ENCODE peak calls at places on chromosomes 11 and 22, in five cellular contexts. P is ovary; R is stimulated activated CD8-positive, alpha-beta memory T cell treated with anti-CD3 and anti-CD28 coated beads, Interleukin-15, amount 100 ng/mL, for 24 hours; Z is HCEC 1CT; U is activated CD4-positive, alpha-beta T cell treated with anti-CD3 and anti-CD28 coated beads, Interleukin-2, amount 50 U/mL, for 1 hour. E is an unnamed sample.

GRCh38 chr22:38843716-38844660 is at the start of gene NPTXR:
- DNase-seq in R (no peak), U (peak), P (peak), Z (no peak), E (no peak)

GRCh38 chr11:93845181-93846092 is 5.0 kb downstream of the VSTM5 start:
- DNase-seq in Z (no peak), U (no peak), P (no peak), R (no peak), E (no peak)

GRCh38 chr11:29781268-29781667 is 235.6 kb downstream of the KCNA4 start:
- DNase-seq in Z (no peak), U (no peak), P (no peak), R (no peak), E (no peak)

GRCh38 chr11:95791385-95792033 is 1.2 kb downstream of the CEP57 start:
- DNase-seq in P (no peak), U (no peak), R (no peak), Z (no peak), E (no peak)

GRCh38 chr11:107780775-107781174 is 68.9 kb upstream of the SLN start:
- DNase-seq in Z (peak), R (no peak), U (no peak), P (no peak), E (no peak)

GRCh38 chr11:9760180-9760550 is 96.3 kb downstream of the SWAP70 start:
- DNase-seq in Z (peak), R (no peak), U (no peak), P (peak), E (no peak)

GRCh38 chr11:115612331-115612730 is 108.1 kb upstream of the CADM1 start:
- DNase-seq in Z (no peak), R (no peak), U (no peak), P (no peak), E (no peak)

GRCh38 chr11:121055076-121055475 is 31.2 kb downstream of the TBCEL start:
- DNase-seq in P (no peak), Z (no peak), R (no peak), U (no peak), E (no peak)

GRCh38 chr22:44623771-44624510 is 78.1 kb upstream of the PRR5 start:
- DNase-seq in Z (no peak), R (no peak), P (no peak), U (peak), E (no peak)

GRCh38 chr11:95245038-95245437 is 14.0 kb upstream of the SESN3 start:
- DNase-seq in P (no peak), U (no peak), Z (peak), R (no peak), E (no peak)

GRCh38 chr11:18265949-18266348 is at the start of gene SAA1:
- DNase-seq in U (no peak), R (no peak), P (no peak), Z (peak), E (no peak)

GRCh38 chr11:116787786-116788486 is at the start of gene ZPR1:
- DNase-seq in P (peak), Z (peak), R (peak), U (peak), E (peak)

GRCh38 chr22:29765905-29766631 is 739 bp downstream of the ZMAT5 start:
- DNase-seq in U (no peak), R (no peak), Z (no peak), P (no peak), E (no peak)

GRCh38 chr22:27474112-27474571 is 327.4 kb downstream of the MN1 start:
- DNase-seq in R (no peak), Z (no peak), U (no peak), P (no peak), E (no peak)

GRCh38 chr11:12008790-12009616 is 577 bp upstream of the DKK3 start:
- DNase-seq in U (no peak), Z (peak), P (peak), R (no peak), E (no peak)

GRCh38 chr11:11871991-11872401 is 30.2 kb downstream of the USP47 start:
- DNase-seq in R (no peak), P (no peak), Z (no peak), U (no peak), E (no peak)

GRCh38 chr11:103987631-103988594 is 48.5 kb upstream of the DDI1 start:
- DNase-seq in U (no peak), Z (peak), R (no peak), P (no peak), E (no peak)

GRCh38 chr11:105466582-105467228 is 143.2 kb upstream of the GRIA4 start:
- DNase-seq in Z (peak), U (no peak), P (no peak), R (no peak), E (no peak)

GRCh38 chr11:114343020-114343419 is 46.8 kb downstream of the NNMT start:
- DNase-seq in Z (no peak), P (no peak), U (no peak), R (no peak), E (no peak)

GRCh38 chr11:84922212-84922805 is 704.8 kb downstream of the DLG2 start:
- DNase-seq in U (no peak), P (no peak), R (no peak), Z (no peak), E (no peak)

GRCh38 chr11:62613275-62613864 is 313 bp downstream of the ROM1 start:
- DNase-seq in R (no peak), Z (no peak), P (peak), U (no peak), E (no peak)

GRCh38 chr11:129862123-129862522 is 33.3 kb downstream of the NFRKB start:
- DNase-seq in R (no peak), U (no peak), Z (no peak), P (no peak), E (no peak)

E was measured in natural killer cell treated with Interleukin-12 subunit alpha and Interleukin-12 subunit beta and Interleukin-15 and Interleukin-18, amount 100 ng/mL, for 72 hours.